ENCODE peak calls at places on chromosomes 13 and 19, in seven cellular contexts. T is psoas muscle, O is transverse colon, E is A549, X is dorsolateral prefrontal cortex, W is mucosa of descending colon, Q is IMR-90. A is an unnamed sample.

GRCh38 chr13:112842343-112842856 is 126.6 kb upstream of the MCF2L start:
- DNase-seq in Q (no peak), X (peak), E (no peak), W (no peak), T (peak), O (no peak), A (no peak)

GRCh38 chr13:22736084-22736767 is 444.6 kb upstream of the SGCG start:
- DNase-seq in X (no peak), T (no peak), Q (no peak), O (no peak), E (no peak), W (no peak), A (no peak)

GRCh38 chr19:9848060-9848459 is 12.9 kb downstream of the PIN1 start:
- DNase-seq in T (no peak), W (peak), E (no peak), X (no peak), Q (no peak), O (no peak), A (no peak)

GRCh38 chr13:73715114-73715909 is 418.9 kb downstream of the KLF12 start:
- DNase-seq in W (no peak), O (no peak), X (no peak), Q (no peak), E (no peak), T (no peak), A (no peak)

GRCh38 chr13:106917673-106918652 is 350.0 kb upstream of the ARGLU1 start:
- DNase-seq in W (peak), E (peak), Q (peak), X (peak), T (peak), O (peak), A (peak)

GRCh38 chr19:3608079-3608641 is 1.5 kb upstream of the TBXA2R start:
- DNase-seq in Q (no peak), X (no peak), T (peak), W (no peak), O (no peak), E (no peak), A (no peak)

GRCh38 chr19:43798546-43799409 is 3.5 kb downstream of the LYPD5 start:
- DNase-seq in Q (no peak), W (peak), T (no peak), O (peak), E (peak), X (peak), A (no peak)

GRCh38 chr13:50679321-50679720 is 164.2 kb downstream of the DLEU7 start:
- DNase-seq in Q (no peak), E (no peak), O (no peak), W (no peak), X (no peak), T (no peak), A (no peak)

GRCh38 chr13:98083507-98083906 is 59.4 kb upstream of the FARP1 start:
- DNase-seq in W (no peak), T (no peak), X (no peak), Q (peak), O (no peak), E (no peak), A (no peak)

GRCh38 chr13:45949161-45949560 is 97.6 kb upstream of the SIAH3 start:
- DNase-seq in Q (peak), W (no peak), X (no peak), T (no peak), E (no peak), O (no peak), A (no peak)

GRCh38 chr13:87810391-87810801 is 139.2 kb downstream of the SLITRK5 start:
- DNase-seq in X (no peak), T (no peak), Q (no peak), E (peak), W (peak), O (no peak), A (no peak)

GRCh38 chr13:99014391-99014988 is 36.6 kb upstream of the DOCK9 start:
- DNase-seq in X (no peak), O (no peak), T (no peak), E (no peak), W (no peak), Q (no peak), A (no peak)

GRCh38 chr19:54448037-54448773 is 794 bp upstream of the LENG8 start:
- DNase-seq in T (peak), X (peak), O (peak), Q (peak), W (peak), E (peak), A (no peak)

GRCh38 chr13:73218181-73218580 is 159.4 kb downstream of the KLF5 start:
- DNase-seq in W (no peak), O (no peak), E (no peak), X (no peak), T (no peak), Q (no peak), A (no peak)

GRCh38 chr13:24618219-24618955 is 61.8 kb upstream of the ATP12A start:
- DNase-seq in Q (no peak), X (no peak), T (no peak), E (no peak), O (peak), W (peak), A (no peak)

GRCh38 chr19:53158119-53158656 is 665 bp downstream of the ZNF347 start:
- DNase-seq in T (peak), W (peak), Q (peak), O (peak), E (no peak), X (peak), A (no peak)

GRCh38 chr13:58960909-58961308 is 1202.8 kb downstream of the DIAPH3 start:
- DNase-seq in E (peak), O (no peak), T (no peak), X (no peak), Q (peak), W (no peak), A (no peak)

GRCh38 chr19:3494559-3494958 is 5.9 kb downstream of the DOHH start:
- DNase-seq in X (no peak), T (no peak), O (no peak), Q (no peak), W (no peak), E (no peak), A (no peak)

GRCh38 chr19:42441047-42441440 is 1.7 kb downstream of the CXCL17 start:
- DNase-seq in E (no peak), W (no peak), T (no peak), X (no peak), O (no peak), Q (no peak), A (no peak)

GRCh38 chr19:17405250-17406038 is at the start of gene BST2:
- DNase-seq in W (peak), X (no peak), O (peak), Q (peak), T (peak), E (no peak), A (no peak)

GRCh38 chr19:56823417-56823816 is 17.1 kb downstream of the PEG3 start:
- DNase-seq in O (no peak), T (no peak), E (no peak), X (no peak), W (no peak), Q (no peak), A (no peak)
- H3K4me3 ChIP-seq in O (no peak), T (no peak), E (no peak), X (no peak), W (no peak), Q (no peak), A (no peak)

DNA sequence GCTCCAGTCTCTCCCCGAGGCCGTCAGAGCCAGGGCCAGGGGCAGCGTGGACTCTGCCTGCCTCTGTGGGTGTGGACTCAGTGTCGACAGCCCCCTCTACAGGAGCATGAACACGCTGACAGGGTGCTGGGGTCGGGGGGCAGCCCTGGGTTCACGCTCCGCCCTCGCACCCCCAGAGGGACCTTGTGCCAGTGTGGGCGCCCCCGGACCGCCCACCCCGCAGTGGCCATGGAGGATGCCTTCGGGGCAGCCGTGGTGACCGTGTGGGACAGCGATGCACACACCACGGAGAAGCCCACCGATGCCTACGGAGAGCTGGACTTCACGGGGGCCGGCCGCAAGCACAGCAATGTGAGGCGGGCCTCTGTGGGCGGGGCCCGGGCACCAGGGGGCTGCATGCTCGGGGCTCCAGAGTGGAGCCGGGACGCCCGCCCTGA is 8.3 kb downstream of the TRPM4 start:
- DNase-seq in T (peak), W (no peak), E (no peak), O (peak), X (no peak), Q (no peak), A (no peak)
- TF ChIP-seq CTCF in T (no peak), W (no peak), E (no peak), O (no peak), X (no peak), Q (no peak), A (peak)

DNA sequence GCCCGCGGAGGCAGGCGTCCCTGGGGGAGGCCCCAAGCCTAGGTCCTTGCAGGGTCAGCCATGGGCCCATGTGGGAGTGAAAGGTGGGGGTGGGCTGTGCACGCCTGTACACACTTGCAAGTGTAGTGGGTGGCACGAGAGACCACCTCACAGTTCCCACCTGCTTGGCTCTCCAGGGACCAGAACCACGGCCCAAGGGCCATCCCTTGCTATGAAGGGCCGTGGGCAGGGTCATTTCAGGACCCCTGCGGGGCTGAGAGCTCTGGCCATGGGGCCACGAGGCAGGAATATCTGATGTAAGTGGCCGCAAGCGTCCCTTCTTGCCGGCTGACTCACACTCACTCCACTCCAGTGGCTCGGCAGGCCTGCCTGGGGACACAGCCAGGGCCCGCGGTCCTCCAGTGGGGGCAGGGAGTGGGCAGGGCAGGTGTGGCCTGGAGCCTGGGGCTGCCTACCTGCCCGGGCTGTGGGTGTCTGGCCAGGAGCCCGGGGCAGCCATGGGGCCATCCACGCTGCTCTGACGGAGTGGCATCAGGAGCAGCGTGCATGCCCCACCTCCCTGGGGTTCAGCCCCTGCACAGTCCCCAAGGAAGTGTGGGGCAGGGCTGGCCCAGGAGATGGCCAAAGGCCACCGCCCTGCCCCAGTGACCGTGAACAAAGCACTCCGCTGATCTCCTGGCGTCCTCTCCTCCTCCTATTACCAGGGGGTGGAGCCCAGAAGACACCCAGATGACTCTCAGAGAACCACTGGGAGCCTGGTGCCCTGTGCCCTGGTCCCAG is 8.6 kb upstream of the MKNK2 start:
- DNase-seq in W (peak), Q (peak), E (peak), T (peak), X (no peak), O (peak), A (peak)
- H3K4me3 ChIP-seq in W (no peak), Q (no peak), E (peak), T (peak), X (peak), O (no peak), A (peak)

DNA sequence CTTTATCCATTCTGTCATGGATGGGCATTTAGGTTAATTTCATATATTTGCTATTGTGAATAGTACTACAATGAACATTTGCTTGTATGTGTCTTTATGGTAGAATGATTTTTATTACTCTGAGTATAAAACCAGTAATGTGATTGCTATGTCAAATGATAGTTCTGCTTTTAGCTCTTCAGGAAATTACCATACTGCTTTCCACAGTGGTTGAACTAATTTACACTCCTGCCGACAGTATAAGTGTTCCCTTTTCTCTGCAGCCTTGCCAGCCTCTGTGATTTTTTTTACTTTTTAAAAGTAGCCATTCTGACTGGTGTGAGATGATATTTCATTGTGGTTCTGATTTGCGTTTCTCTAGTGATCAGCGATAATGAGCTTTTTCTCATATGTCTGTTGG is 6.5 kb downstream of the SIGLEC7 start:
- DNase-seq in E (no peak), W (no peak), T (no peak), X (no peak), Q (no peak), O (no peak), A (no peak)
- TF ChIP-seq CTCF in E (no peak), W (no peak), T (no peak), X (no peak), Q (no peak), O (no peak), A (no peak)

GRCh38 chr19:13040232-13040915 is 45.1 kb downstream of the NFIX start:
- DNase-seq in O (no peak), Q (no peak), W (no peak), X (no peak), E (no peak), T (no peak), A (no peak)
- H3K4me3 ChIP-seq in O (no peak), Q (no peak), W (no peak), X (peak), E (no peak), T (peak), A (no peak)